ENCODE peak calls at places on chromosome 18, in five cellular contexts. One of them, this sample, is unnamed.
A peak's percentile ranks its signal among the peaks of the same experiment; 100 is the strongest.

GRCh38 chr18:62281684-62282083 is 43.4 kb upstream of the TNFRSF11A start:
- DNase-seq in HepG2: no peak
- DNase-seq in H1: no peak
- DNase-seq in GM12878: no peak
- DNase-seq in K562: no peak
- DNase-seq in this sample: no peak

GRCh38 chr18:2625217-2625616 is 30.3 kb upstream of the SMCHD1 start:
- DNase-seq in HepG2: no peak
- DNase-seq in H1: no peak
- DNase-seq in GM12878: no peak
- DNase-seq in K562: no peak
- DNase-seq in this sample: no peak

GRCh38 chr18:59065684-59066083 is 74.0 kb upstream of the SEC11C start:
- DNase-seq in HepG2: no peak
- DNase-seq in H1: no peak
- DNase-seq in GM12878: no peak
- DNase-seq in K562: no peak
- DNase-seq in this sample: no peak

GRCh38 chr18:46388295-46388694 is 268.7 kb downstream of the LOXHD1 start:
- DNase-seq in HepG2: no peak
- DNase-seq in H1: no peak
- DNase-seq in GM12878: no peak
- DNase-seq in K562: no peak
- DNase-seq in this sample: no peak

GRCh38 chr18:50424877-50425690 is 50.2 kb downstream of the SKA1 start:
- DNase-seq in HepG2: peak; percentile 86
- DNase-seq in H1: no peak
- DNase-seq in GM12878: no peak
- DNase-seq in K562: peak; percentile 59
- DNase-seq in this sample: no peak

GRCh38 chr18:59697236-59697932 is at the start of gene CCBE1:
- DNase-seq in HepG2: no peak
- DNase-seq in H1: peak; percentile 96
- DNase-seq in GM12878: no peak
- DNase-seq in K562: peak; percentile 60
- DNase-seq in this sample: peak; percentile 70

GRCh38 chr18:22344908-22345670 is 72.6 kb downstream of the CTAGE1 start:
- DNase-seq in HepG2: no peak
- DNase-seq in H1: no peak
- DNase-seq in GM12878: no peak
- DNase-seq in K562: no peak
- DNase-seq in this sample: no peak

GRCh38 chr18:59035591-59035990 is 104.1 kb upstream of the SEC11C start:
- DNase-seq in HepG2: no peak
- DNase-seq in H1: peak; percentile 27
- DNase-seq in GM12878: no peak
- DNase-seq in K562: no peak
- DNase-seq in this sample: no peak

GRCh38 chr18:43422483-43422882 is 145.2 kb upstream of the SYT4 start:
- DNase-seq in HepG2: no peak
- DNase-seq in H1: no peak
- DNase-seq in GM12878: no peak
- DNase-seq in K562: no peak
- DNase-seq in this sample: peak; percentile 47

GRCh38 chr18:58466636-58467205 is 162.2 kb downstream of the ALPK2 start:
- DNase-seq in HepG2: no peak
- DNase-seq in H1: no peak
- DNase-seq in GM12878: no peak
- DNase-seq in K562: no peak
- DNase-seq in this sample: no peak

GRCh38 chr18:33231474-33232317 is 208.8 kb downstream of the CCDC178 start:
- DNase-seq in HepG2: peak; percentile 75
- DNase-seq in H1: peak; percentile 84
- DNase-seq in GM12878: peak; percentile 17
- DNase-seq in K562: peak; percentile 43
- DNase-seq in this sample: peak; percentile 53

GRCh38 chr18:5983479-5983878 is 88.2 kb upstream of the TMEM200C start:
- DNase-seq in HepG2: no peak
- DNase-seq in H1: no peak
- DNase-seq in GM12878: no peak
- DNase-seq in K562: no peak
- DNase-seq in this sample: no peak

GRCh38 chr18:13500227-13500865 is 226.0 kb downstream of the FAM210A start:
- DNase-seq in HepG2: peak; percentile 8
- DNase-seq in H1: peak; percentile 57
- DNase-seq in GM12878: no peak
- DNase-seq in K562: no peak
- DNase-seq in this sample: no peak

GRCh38 chr18:40939636-40940035 is 1015.4 kb upstream of the PIK3C3 start:
- DNase-seq in HepG2: no peak
- DNase-seq in H1: no peak
- DNase-seq in GM12878: no peak
- DNase-seq in K562: no peak
- DNase-seq in this sample: no peak

GRCh38 chr18:76459687-76460350 is 35.2 kb downstream of the ZNF516 start:
- DNase-seq in HepG2: no peak
- DNase-seq in H1: no peak
- DNase-seq in GM12878: no peak
- DNase-seq in K562: no peak
- DNase-seq in this sample: no peak

GRCh38 chr18:61628085-61628484 is 264.7 kb downstream of the RNF152 start:
- DNase-seq in HepG2: no peak
- DNase-seq in H1: no peak
- DNase-seq in GM12878: no peak
- DNase-seq in K562: no peak
- DNase-seq in this sample: no peak

GRCh38 chr18:51383116-51383515 is 185.6 kb upstream of the MEX3C start:
- DNase-seq in HepG2: no peak
- DNase-seq in H1: no peak
- DNase-seq in GM12878: no peak
- DNase-seq in K562: no peak
- DNase-seq in this sample: no peak

GRCh38 chr18:28075501-28075900 is 101.4 kb downstream of the CDH2 start:
- DNase-seq in HepG2: peak; percentile 31
- DNase-seq in H1: no peak
- DNase-seq in GM12878: no peak
- DNase-seq in K562: no peak
- DNase-seq in this sample: no peak

GRCh38 chr18:46475367-46475752 is 181.7 kb downstream of the LOXHD1 start:
- DNase-seq in HepG2: no peak
- DNase-seq in H1: no peak
- DNase-seq in GM12878: no peak
- DNase-seq in K562: no peak
- DNase-seq in this sample: no peak

GRCh38 chr18:60246606-60247005 is 126.0 kb downstream of the MC4R start:
- DNase-seq in HepG2: no peak
- DNase-seq in H1: no peak
- DNase-seq in GM12878: no peak
- DNase-seq in K562: no peak
- DNase-seq in this sample: no peak

GRCh38 chr18:7904529-7904928 is 337.4 kb downstream of the PTPRM start:
- DNase-seq in HepG2: no peak
- DNase-seq in H1: no peak
- DNase-seq in GM12878: no peak
- DNase-seq in K562: no peak
- DNase-seq in this sample: no peak

GRCh38 chr18:27674411-27674810 is 489.3 kb upstream of the CHST9 start:
- DNase-seq in HepG2: no peak
- DNase-seq in H1: no peak
- DNase-seq in GM12878: no peak
- DNase-seq in K562: no peak
- DNase-seq in this sample: no peak

GRCh38 chr18:7596133-7596532 is 29.0 kb downstream of the PTPRM start:
- DNase-seq in HepG2: no peak
- DNase-seq in H1: no peak
- DNase-seq in GM12878: no peak
- DNase-seq in K562: no peak
- DNase-seq in this sample: no peak

GRCh38 chr18:31156831-31157763 is 5.6 kb downstream of the DSC1 start:
- DNase-seq in HepG2: no peak
- DNase-seq in H1: no peak
- DNase-seq in GM12878: no peak
- DNase-seq in K562: no peak
- DNase-seq in this sample: no peak

GRCh38 chr18:28728891-28729290 is 552.0 kb upstream of the CDH2 start:
- DNase-seq in HepG2: no peak
- DNase-seq in H1: no peak
- DNase-seq in GM12878: no peak
- DNase-seq in K562: no peak
- DNase-seq in this sample: no peak

GRCh38 chr18:4196358-4196757 is 258.7 kb downstream of the DLGAP1 start:
- DNase-seq in HepG2: no peak
- DNase-seq in H1: no peak
- DNase-seq in GM12878: no peak
- DNase-seq in K562: no peak
- DNase-seq in this sample: no peak

GRCh38 chr18:52422985-52423601 is 83.1 kb downstream of the DCC start:
- DNase-seq in HepG2: no peak
- DNase-seq in H1: no peak
- DNase-seq in GM12878: no peak
- DNase-seq in K562: no peak
- DNase-seq in this sample: no peak

GRCh38 chr18:44543387-44543786 is 137.3 kb upstream of the SETBP1 start:
- DNase-seq in HepG2: no peak
- DNase-seq in H1: no peak
- DNase-seq in GM12878: no peak
- DNase-seq in K562: no peak
- DNase-seq in this sample: no peak

GRCh38 chr18:25449046-25449445 is 97.1 kb upstream of the ZNF521 start:
- DNase-seq in HepG2: no peak
- DNase-seq in H1: no peak
- DNase-seq in GM12878: no peak
- DNase-seq in K562: no peak
- DNase-seq in this sample: no peak

GRCh38 chr18:57980573-57981348 is 63.3 kb upstream of the NEDD4L start:
- DNase-seq in HepG2: no peak
- DNase-seq in H1: no peak
- DNase-seq in GM12878: no peak
- DNase-seq in K562: no peak
- DNase-seq in this sample: no peak

GRCh38 chr18:77068321-77068841 is 64.2 kb downstream of the MBP start:
- DNase-seq in HepG2: no peak
- DNase-seq in H1: no peak
- DNase-seq in GM12878: peak; percentile 39
- DNase-seq in K562: no peak
- DNase-seq in this sample: no peak

GRCh38 chr18:75130591-75131274 is 78.2 kb downstream of the PTGR3 start:
- DNase-seq in HepG2: no peak
- DNase-seq in H1: peak; percentile 23
- DNase-seq in GM12878: no peak
- DNase-seq in K562: no peak
- DNase-seq in this sample: peak; percentile 7

GRCh38 chr18:79879566-79879965 is 71.9 kb downstream of the SLC66A2 start:
- DNase-seq in HepG2: no peak
- DNase-seq in H1: no peak
- DNase-seq in GM12878: no peak
- DNase-seq in K562: no peak
- DNase-seq in this sample: no peak
- H2AFZ ChIP-seq in HepG2: no peak overlapping the region
- H2AFZ ChIP-seq in H1: no peak overlapping the region
- H2AFZ ChIP-seq in GM12878: no peak overlapping the region
- H2AFZ ChIP-seq in K562: no peak overlapping the region
- H2AFZ ChIP-seq in this sample: no peak overlapping the region

GRCh38 chr18:49055787-49056186 is 105.0 kb upstream of the SMAD7 start:
- DNase-seq in HepG2: no peak
- DNase-seq in H1: no peak
- DNase-seq in GM12878: peak; percentile 5
- DNase-seq in K562: no peak
- DNase-seq in this sample: no peak
- TF ChIP-seq TAF1 in HepG2: no peak
- TF ChIP-seq TAF1 in H1: no peak
- TF ChIP-seq TAF1 in GM12878: no peak
- TF ChIP-seq TAF1 in K562: no peak
- TF ChIP-seq TAF1 in this sample: no peak

GRCh38 chr18:26462304-26462703 is 86.0 kb downstream of the KCTD1 start:
- DNase-seq in HepG2: no peak
- DNase-seq in H1: no peak
- DNase-seq in GM12878: no peak
- DNase-seq in K562: no peak
- DNase-seq in this sample: no peak
- H2AFZ ChIP-seq in HepG2: no peak overlapping the region
- H2AFZ ChIP-seq in H1: no peak overlapping the region
- H2AFZ ChIP-seq in GM12878: no peak overlapping the region
- H2AFZ ChIP-seq in K562: no peak overlapping the region
- H2AFZ ChIP-seq in this sample: no peak overlapping the region

DNA sequence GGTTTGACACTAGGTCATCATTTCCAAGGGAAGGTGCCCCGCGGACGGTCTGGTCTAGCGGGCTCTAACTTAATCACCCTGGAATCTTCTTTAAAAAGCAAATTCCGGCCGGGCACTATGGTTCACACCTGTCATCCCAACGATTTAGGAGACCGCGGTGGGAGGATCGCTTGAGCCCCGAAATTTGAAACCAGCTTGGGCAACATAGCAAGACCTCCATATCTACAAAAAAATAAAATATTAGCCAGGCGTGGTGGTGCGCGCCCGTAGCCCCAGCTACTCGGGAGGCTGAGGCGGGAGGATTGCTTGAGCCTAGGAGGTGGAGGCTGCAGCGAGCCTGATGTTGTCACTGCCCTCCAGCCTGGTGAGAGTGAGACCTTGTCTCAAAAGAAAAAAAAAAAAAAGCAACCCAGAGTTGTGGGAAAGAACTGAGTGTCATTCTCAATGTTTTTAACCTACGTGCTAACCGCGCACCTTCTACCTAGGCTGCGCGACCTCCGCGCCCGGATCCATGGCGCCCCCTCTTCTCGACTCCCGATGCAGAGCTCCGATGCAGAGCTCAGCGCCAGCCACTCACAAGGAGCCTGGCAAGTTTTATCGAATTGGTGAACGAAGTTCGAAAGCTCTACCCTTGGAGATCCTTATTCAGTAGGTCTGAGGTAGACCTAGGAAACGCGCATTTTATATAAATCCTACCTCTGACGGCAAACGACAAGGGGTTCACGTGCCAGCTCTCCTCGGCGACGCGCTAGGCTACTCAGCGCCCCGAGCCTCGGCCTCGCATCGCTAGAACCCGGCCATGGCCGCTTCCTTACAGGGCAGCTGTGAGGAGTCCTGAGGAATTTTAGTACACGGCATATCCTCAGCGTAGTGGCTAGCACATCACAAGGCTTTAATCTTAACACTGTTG is 877 bp upstream of the TWSG1 start:
- DNase-seq in HepG2: no peak
- DNase-seq in H1: peak; percentile 70
- DNase-seq in GM12878: no peak
- DNase-seq in K562: no peak
- DNase-seq in this sample: no peak
- TF ChIP-seq TAF1 in HepG2: no peak
- TF ChIP-seq TAF1 in H1: peak; percentile 51
- TF ChIP-seq TAF1 in GM12878: no peak
- TF ChIP-seq TAF1 in K562: no peak
- TF ChIP-seq TAF1 in this sample: no peak

GRCh38 chr18:35049111-35050003 is 8.1 kb downstream of the MAPRE2 start:
- DNase-seq in HepG2: no peak
- DNase-seq in H1: no peak
- DNase-seq in GM12878: no peak
- DNase-seq in K562: no peak
- DNase-seq in this sample: no peak
- H2AFZ ChIP-seq in HepG2: no peak overlapping the region
- H2AFZ ChIP-seq in H1: no peak overlapping the region
- H2AFZ ChIP-seq in GM12878: peak overlapping the region; percentile 77
- H2AFZ ChIP-seq in K562: peak overlapping the region; percentile 34
- H2AFZ ChIP-seq in this sample: no peak overlapping the region